ENCODE peak calls at places on chromosome 21, in ten cellular contexts. F is stomach; G is HFFc6; C is activated CD8-positive, alpha-beta memory T cell treated with anti-CD3 and anti-CD28 coated beads for 24 hours; R is GF-D8; B is B cell; I is HTR-8/SVneo; J is germinal center; L is AG20443; D is CD8-positive, alpha-beta memory T cell. Z is an unnamed sample.

GRCh38 chr21:42567861-42568260 is 54.2 kb downstream of the SLC37A1 start:
- DNase-seq in F (peak), G (no peak), C (peak), R (no peak), B (no peak), I (no peak), J (no peak), L (no peak), D (no peak), Z (no peak)

GRCh38 chr21:33441489-33442477 is 38.0 kb downstream of the TMEM50B start:
- DNase-seq in F (no peak), G (peak), C (peak), R (no peak), B (peak), I (no peak), J (peak), L (peak), D (no peak), Z (no peak)

GRCh38 chr21:23016617-23017016 is 2018.4 kb downstream of the NCAM2 start:
- DNase-seq in F (no peak), G (no peak), C (no peak), R (no peak), B (no peak), I (peak), J (no peak), L (no peak), D (no peak), Z (no peak)

GRCh38 chr21:44552136-44552535 is 831 bp upstream of the KRTAP10-2 start:
- DNase-seq in F (peak), G (no peak), C (peak), R (no peak), B (no peak), I (no peak), J (no peak), L (no peak), D (no peak), Z (no peak)

GRCh38 chr21:35203093-35204021 is 154.3 kb upstream of the RUNX1 start:
- DNase-seq in F (no peak), G (peak), C (no peak), R (no peak), B (no peak), I (no peak), J (no peak), L (peak), D (no peak), Z (no peak)

GRCh38 chr21:37970548-37970947 is 54.3 kb upstream of the KCNJ6 start:
- DNase-seq in F (no peak), G (no peak), C (no peak), R (no peak), B (no peak), I (no peak), J (no peak), L (no peak), D (no peak), Z (no peak)

GRCh38 chr21:34636961-34637360 is 22.0 kb upstream of the RCAN1 start:
- DNase-seq in F (no peak), G (no peak), C (no peak), R (no peak), B (no peak), I (no peak), J (no peak), L (no peak), D (no peak), Z (no peak)

GRCh38 chr21:32565856-32566465 is 19.4 kb downstream of the TCP10L start:
- DNase-seq in F (no peak), G (peak), C (no peak), R (no peak), B (no peak), I (no peak), J (no peak), L (no peak), D (no peak), Z (no peak)

GRCh38 chr21:36859744-36860501 is 106.5 kb downstream of the HLCS start:
- DNase-seq in F (peak), G (peak), C (peak), R (peak), B (peak), I (peak), J (peak), L (peak), D (peak), Z (no peak)

GRCh38 chr21:45698493-45698947 is 55.0 kb downstream of the PCBP3 start:
- DNase-seq in F (no peak), G (peak), C (no peak), R (no peak), B (no peak), I (peak), J (no peak), L (peak), D (no peak), Z (no peak)

GRCh38 chr21:22345624-22346023 is 1347.4 kb downstream of the NCAM2 start:
- DNase-seq in F (no peak), G (no peak), C (no peak), R (no peak), B (no peak), I (no peak), J (no peak), L (no peak), D (no peak), Z (no peak)

GRCh38 chr21:27450216-27450615 is 483.3 kb upstream of the ADAMTS5 start:
- DNase-seq in F (no peak), G (no peak), C (no peak), R (no peak), B (no peak), I (no peak), J (no peak), L (no peak), D (no peak), Z (no peak)

GRCh38 chr21:34669149-34669879 is 520 bp downstream of the CLIC6 start:
- DNase-seq in F (peak), G (no peak), C (peak), R (no peak), B (no peak), I (no peak), J (no peak), L (peak), D (no peak), Z (peak)

GRCh38 chr21:37939251-37939650 is 23.0 kb upstream of the KCNJ6 start:
- DNase-seq in F (no peak), G (no peak), C (no peak), R (no peak), B (no peak), I (no peak), J (no peak), L (no peak), D (no peak), Z (no peak)

GRCh38 chr21:35932232-35932911 is 128.0 kb downstream of the SETD4 start:
- DNase-seq in F (no peak), G (peak), C (no peak), R (peak), B (peak), I (peak), J (peak), L (peak), D (no peak), Z (peak)

GRCh38 chr21:34534522-34534921 is 22.5 kb upstream of the KCNE1 start:
- DNase-seq in F (no peak), G (no peak), C (no peak), R (peak), B (no peak), I (no peak), J (no peak), L (peak), D (no peak), Z (no peak)

GRCh38 chr21:44880762-44881585 is 7.5 kb upstream of the PTTG1IP start:
- DNase-seq in F (no peak), G (peak), C (no peak), R (peak), B (no peak), I (peak), J (no peak), L (peak), D (no peak), Z (no peak)

GRCh38 chr21:29240136-29240535 is 58.6 kb upstream of the BACH1 start:
- DNase-seq in F (no peak), G (no peak), C (no peak), R (no peak), B (no peak), I (no peak), J (no peak), L (no peak), D (no peak), Z (no peak)

GRCh38 chr21:34835526-34835925 is 166.7 kb downstream of the CLIC6 start:
- DNase-seq in F (no peak), G (no peak), C (no peak), R (peak), B (no peak), I (no peak), J (no peak), L (peak), D (no peak), Z (no peak)

GRCh38 chr21:17829472-17829871 is 10.3 kb upstream of the C21orf91 start:
- DNase-seq in F (no peak), G (peak), C (no peak), R (no peak), B (no peak), I (no peak), J (no peak), L (peak), D (no peak), Z (no peak)

GRCh38 chr21:39034590-39035536 is 148.4 kb downstream of the PSMG1 start:
- DNase-seq in F (no peak), G (no peak), C (no peak), R (no peak), B (no peak), I (no peak), J (no peak), L (no peak), D (no peak), Z (no peak)

GRCh38 chr21:45588086-45588825 is 46.0 kb upstream of the SLC19A1 start:
- DNase-seq in F (no peak), G (no peak), C (peak), R (no peak), B (no peak), I (no peak), J (no peak), L (no peak), D (no peak), Z (no peak)

GRCh38 chr21:45285266-45285931 is 2.3 kb downstream of the POFUT2 start:
- DNase-seq in F (peak), G (no peak), C (peak), R (no peak), B (no peak), I (no peak), J (no peak), L (no peak), D (no peak), Z (no peak)

GRCh38 chr21:45372732-45373355 is 32.1 kb upstream of the COL18A1 start:
- DNase-seq in F (no peak), G (no peak), C (no peak), R (no peak), B (no peak), I (no peak), J (no peak), L (no peak), D (no peak), Z (no peak)

GRCh38 chr21:27653481-27653880 is 686.6 kb upstream of the ADAMTS5 start:
- DNase-seq in F (no peak), G (no peak), C (no peak), R (no peak), B (no peak), I (no peak), J (no peak), L (no peak), D (no peak), Z (no peak)

GRCh38 chr21:20592482-20592881 is 405.7 kb upstream of the NCAM2 start:
- DNase-seq in F (no peak), G (no peak), C (no peak), R (peak), B (no peak), I (no peak), J (no peak), L (no peak), D (no peak), Z (no peak)

GRCh38 chr21:44878053-44878982 is 4.8 kb upstream of the PTTG1IP start:
- DNase-seq in F (no peak), G (no peak), C (no peak), R (peak), B (no peak), I (no peak), J (no peak), L (no peak), D (no peak), Z (no peak)

GRCh38 chr21:17711896-17712295 is 99.2 kb upstream of the BTG3 start:
- DNase-seq in F (no peak), G (peak), C (no peak), R (peak), B (no peak), I (no peak), J (no peak), L (no peak), D (no peak), Z (no peak)